ENCODE peak calls at places on chromosomes 5 and 9, in seven cellular contexts. One of them, this sample, is unnamed.

GRCh38 chr5:124980174-124980941 is 233.9 kb upstream of the ZNF608 start:
- DNase-seq in neuronal stem cell: peak; percentile 59
- DNase-seq in H9: peak; percentile 75
- DNase-seq in mesendoderm: peak; percentile 29
- DNase-seq in IMR-90: no peak
- DNase-seq in mesenchymal stem cell: peak; percentile 34
- DNase-seq in H1: peak; percentile 77
- DNase-seq in this sample: no peak

GRCh38 chr5:151070449-151070848 is 10.4 kb downstream of the TNIP1 start:
- DNase-seq in neuronal stem cell: no peak
- DNase-seq in H9: no peak
- DNase-seq in mesendoderm: no peak
- DNase-seq in IMR-90: peak; percentile 72
- DNase-seq in mesenchymal stem cell: peak; percentile 42
- DNase-seq in H1: no peak
- DNase-seq in this sample: no peak

GRCh38 chr5:145908206-145908945 is 28.0 kb upstream of the SH3RF2 start:
- DNase-seq in neuronal stem cell: no peak
- DNase-seq in H9: no peak
- DNase-seq in mesendoderm: peak; percentile 58
- DNase-seq in IMR-90: no peak
- DNase-seq in mesenchymal stem cell: no peak
- DNase-seq in H1: no peak
- DNase-seq in this sample: peak; percentile 9

GRCh38 chr9:75152416-75152815 is 64.1 kb downstream of the OSTF1 start:
- DNase-seq in neuronal stem cell: no peak
- DNase-seq in H9: no peak
- DNase-seq in mesendoderm: no peak
- DNase-seq in IMR-90: peak; percentile 57
- DNase-seq in mesenchymal stem cell: no peak
- DNase-seq in H1: no peak
- DNase-seq in this sample: no peak

GRCh38 chr5:78506296-78507049 is 142.1 kb downstream of the LHFPL2 start:
- DNase-seq in neuronal stem cell: no peak
- DNase-seq in H9: no peak
- DNase-seq in mesendoderm: peak; percentile 62
- DNase-seq in IMR-90: peak; percentile 39
- DNase-seq in mesenchymal stem cell: peak; percentile 37
- DNase-seq in H1: no peak
- DNase-seq in this sample: no peak

GRCh38 chr5:138544171-138545134 is 1.4 kb upstream of the ETF1 start:
- DNase-seq in neuronal stem cell: no peak
- DNase-seq in H9: no peak
- DNase-seq in mesendoderm: peak; percentile 41
- DNase-seq in IMR-90: peak; percentile 47
- DNase-seq in mesenchymal stem cell: peak; percentile 51
- DNase-seq in H1: no peak
- DNase-seq in this sample: no peak

GRCh38 chr5:59583810-59584562 is 309.5 kb downstream of the PDE4D start:
- DNase-seq in neuronal stem cell: no peak
- DNase-seq in H9: no peak
- DNase-seq in mesendoderm: no peak
- DNase-seq in IMR-90: no peak
- DNase-seq in mesenchymal stem cell: no peak
- DNase-seq in H1: no peak
- DNase-seq in this sample: no peak

GRCh38 chr5:23742701-23743100 is 235.3 kb downstream of the PRDM9 start:
- DNase-seq in neuronal stem cell: no peak
- DNase-seq in H9: no peak
- DNase-seq in mesendoderm: no peak
- DNase-seq in IMR-90: no peak
- DNase-seq in mesenchymal stem cell: no peak
- DNase-seq in H1: no peak
- DNase-seq in this sample: peak; percentile 4

GRCh38 chr9:98927724-98928123 is 16.0 kb upstream of the COL15A1 start:
- DNase-seq in neuronal stem cell: no peak
- DNase-seq in H9: no peak
- DNase-seq in mesendoderm: no peak
- DNase-seq in IMR-90: no peak
- DNase-seq in mesenchymal stem cell: no peak
- DNase-seq in H1: no peak
- DNase-seq in this sample: no peak

GRCh38 chr5:172647341-172648007 is 6.4 kb downstream of the NEURL1B start:
- DNase-seq in neuronal stem cell: no peak
- DNase-seq in H9: no peak
- DNase-seq in mesendoderm: no peak
- DNase-seq in IMR-90: no peak
- DNase-seq in mesenchymal stem cell: no peak
- DNase-seq in H1: no peak
- DNase-seq in this sample: no peak

GRCh38 chr9:3177921-3178320 is 334.0 kb upstream of the PUM3 start:
- DNase-seq in neuronal stem cell: no peak
- DNase-seq in H9: no peak
- DNase-seq in mesendoderm: no peak
- DNase-seq in IMR-90: no peak
- DNase-seq in mesenchymal stem cell: no peak
- DNase-seq in H1: no peak
- DNase-seq in this sample: peak; percentile 13

GRCh38 chr5:77138981-77139380 is 51.9 kb upstream of the ZBED3 start:
- DNase-seq in neuronal stem cell: no peak
- DNase-seq in H9: no peak
- DNase-seq in mesendoderm: peak; percentile 56
- DNase-seq in IMR-90: peak; percentile 10
- DNase-seq in mesenchymal stem cell: peak; percentile 26
- DNase-seq in H1: no peak
- DNase-seq in this sample: no peak

GRCh38 chr9:123640792-123641222 is 284.8 kb downstream of the CRB2 start:
- DNase-seq in neuronal stem cell: no peak
- DNase-seq in H9: no peak
- DNase-seq in mesendoderm: peak; percentile 78
- DNase-seq in IMR-90: no peak
- DNase-seq in mesenchymal stem cell: no peak
- DNase-seq in H1: no peak
- DNase-seq in this sample: no peak

GRCh38 chr5:143923634-143924265 is 111.8 kb downstream of the HMHB1 start:
- DNase-seq in neuronal stem cell: no peak
- DNase-seq in H9: no peak
- DNase-seq in mesendoderm: peak; percentile 26
- DNase-seq in IMR-90: peak; percentile 66
- DNase-seq in mesenchymal stem cell: peak; percentile 47
- DNase-seq in H1: no peak
- DNase-seq in this sample: peak; percentile 42

GRCh38 chr9:109793196-109793595 is 13.2 kb downstream of the PALM2AKAP2 start:
- DNase-seq in neuronal stem cell: no peak
- DNase-seq in H9: no peak
- DNase-seq in mesendoderm: no peak
- DNase-seq in IMR-90: peak; percentile 94
- DNase-seq in mesenchymal stem cell: peak; percentile 98
- DNase-seq in H1: no peak
- DNase-seq in this sample: no peak

GRCh38 chr5:178365501-178366440 is 133.2 kb upstream of the PHYKPL start:
- DNase-seq in neuronal stem cell: no peak
- DNase-seq in H9: no peak
- DNase-seq in mesendoderm: no peak
- DNase-seq in IMR-90: no peak
- DNase-seq in mesenchymal stem cell: no peak
- DNase-seq in H1: no peak
- DNase-seq in this sample: no peak

GRCh38 chr5:147831465-147831864 is at the start of gene SPINK1:
- DNase-seq in neuronal stem cell: no peak
- DNase-seq in H9: no peak
- DNase-seq in mesendoderm: no peak
- DNase-seq in IMR-90: no peak
- DNase-seq in mesenchymal stem cell: no peak
- DNase-seq in H1: no peak
- DNase-seq in this sample: no peak

GRCh38 chr5:6430418-6431028 is 18.1 kb upstream of the UBE2QL1 start:
- DNase-seq in neuronal stem cell: no peak
- DNase-seq in H9: no peak
- DNase-seq in mesendoderm: no peak
- DNase-seq in IMR-90: no peak
- DNase-seq in mesenchymal stem cell: no peak
- DNase-seq in H1: no peak
- DNase-seq in this sample: no peak

GRCh38 chr9:31608881-31609280 is 775.6 kb upstream of the ACO1 start:
- DNase-seq in neuronal stem cell: no peak
- DNase-seq in H9: no peak
- DNase-seq in mesendoderm: no peak
- DNase-seq in IMR-90: no peak
- DNase-seq in mesenchymal stem cell: no peak
- DNase-seq in H1: no peak
- DNase-seq in this sample: no peak

GRCh38 chr5:1544294-1545010 is 20.7 kb upstream of the LPCAT1 start:
- DNase-seq in neuronal stem cell: no peak
- DNase-seq in H9: no peak
- DNase-seq in mesendoderm: no peak
- DNase-seq in IMR-90: no peak
- DNase-seq in mesenchymal stem cell: no peak
- DNase-seq in H1: no peak
- DNase-seq in this sample: no peak

GRCh38 chr5:135491552-135492318 is 39.6 kb upstream of the TIFAB start:
- DNase-seq in neuronal stem cell: no peak
- DNase-seq in H9: peak; percentile 66
- DNase-seq in mesendoderm: peak; percentile 58
- DNase-seq in IMR-90: no peak
- DNase-seq in mesenchymal stem cell: no peak
- DNase-seq in H1: no peak
- DNase-seq in this sample: peak; percentile 69

GRCh38 chr9:38171538-38171884 is 102.5 kb upstream of the SHB start:
- DNase-seq in neuronal stem cell: no peak
- DNase-seq in H9: no peak
- DNase-seq in mesendoderm: no peak
- DNase-seq in IMR-90: no peak
- DNase-seq in mesenchymal stem cell: no peak
- DNase-seq in H1: no peak
- DNase-seq in this sample: no peak
- H2AK5ac ChIP-seq in neuronal stem cell: no peak overlapping the region
- H2AK5ac ChIP-seq in H9: no peak overlapping the region
- H2AK5ac ChIP-seq in mesendoderm: no peak overlapping the region
- H2AK5ac ChIP-seq in IMR-90: no peak overlapping the region
- H2AK5ac ChIP-seq in mesenchymal stem cell: no peak overlapping the region
- H2AK5ac ChIP-seq in H1: no peak overlapping the region
- H2AK5ac ChIP-seq in this sample: no peak overlapping the region

GRCh38 chr9:92313624-92314012 is 11.5 kb downstream of the NOL8 start:
- DNase-seq in neuronal stem cell: no peak
- DNase-seq in H9: no peak
- DNase-seq in mesendoderm: no peak
- DNase-seq in IMR-90: no peak
- DNase-seq in mesenchymal stem cell: no peak
- DNase-seq in H1: no peak
- DNase-seq in this sample: no peak
- H2AK5ac ChIP-seq in neuronal stem cell: no peak overlapping the region
- H2AK5ac ChIP-seq in H9: no peak overlapping the region
- H2AK5ac ChIP-seq in mesendoderm: no peak overlapping the region
- H2AK5ac ChIP-seq in IMR-90: no peak overlapping the region
- H2AK5ac ChIP-seq in mesenchymal stem cell: no peak overlapping the region
- H2AK5ac ChIP-seq in H1: no peak overlapping the region
- H2AK5ac ChIP-seq in this sample: no peak overlapping the region

GRCh38 chr9:130343445-130343918 is 77.9 kb downstream of the HMCN2 start:
- DNase-seq in neuronal stem cell: peak; percentile 60
- DNase-seq in H9: peak; percentile 79
- DNase-seq in mesendoderm: peak; percentile 46
- DNase-seq in IMR-90: no peak
- DNase-seq in mesenchymal stem cell: no peak
- DNase-seq in H1: no peak
- DNase-seq in this sample: peak; percentile 25

GRCh38 chr9:130344366-130344765 is 78.8 kb downstream of the HMCN2 start:
- DNase-seq in neuronal stem cell: no peak
- DNase-seq in H9: no peak
- DNase-seq in mesendoderm: no peak
- DNase-seq in IMR-90: no peak
- DNase-seq in mesenchymal stem cell: no peak
- DNase-seq in H1: no peak
- DNase-seq in this sample: no peak

GRCh38 chr9:130341128-130341527 is 75.6 kb downstream of the HMCN2 start:
- DNase-seq in neuronal stem cell: no peak
- DNase-seq in H9: no peak
- DNase-seq in mesendoderm: no peak
- DNase-seq in IMR-90: no peak
- DNase-seq in mesenchymal stem cell: no peak
- DNase-seq in H1: no peak
- DNase-seq in this sample: no peak

GRCh38 chr9:130341839-130342713 is 76.5 kb downstream of the HMCN2 start:
- DNase-seq in neuronal stem cell: no peak
- DNase-seq in H9: no peak
- DNase-seq in mesendoderm: no peak
- DNase-seq in IMR-90: no peak
- DNase-seq in mesenchymal stem cell: no peak
- DNase-seq in H1: no peak
- DNase-seq in this sample: no peak

DNA sequence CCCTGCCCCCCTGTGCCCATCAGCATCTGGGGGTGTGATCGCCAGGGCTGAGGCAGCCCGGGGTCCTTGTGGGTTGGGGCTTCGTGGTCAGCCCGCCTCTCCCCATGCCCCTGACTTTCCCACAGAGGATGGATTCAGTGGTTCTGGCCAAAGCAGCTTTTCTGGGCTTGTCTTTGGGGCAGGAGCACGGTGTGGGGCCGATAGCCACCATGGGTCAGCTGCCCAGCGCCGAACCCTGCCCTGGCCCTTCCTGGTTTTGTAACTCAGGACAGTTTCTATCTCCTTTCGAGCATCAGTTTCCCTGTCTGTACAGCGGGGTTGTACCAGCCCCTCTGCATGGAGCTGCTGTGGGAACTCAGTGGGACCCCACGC is 77.1 kb downstream of the HMCN2 start:
- DNase-seq in neuronal stem cell: no peak
- DNase-seq in H9: no peak
- DNase-seq in mesendoderm: no peak
- DNase-seq in IMR-90: no peak
- DNase-seq in mesenchymal stem cell: no peak
- DNase-seq in H1: no peak
- DNase-seq in this sample: no peak
- H2AK5ac ChIP-seq in neuronal stem cell: peak overlapping the region; percentile 83
- H2AK5ac ChIP-seq in H9: no peak overlapping the region
- H2AK5ac ChIP-seq in mesendoderm: no peak overlapping the region
- H2AK5ac ChIP-seq in IMR-90: no peak overlapping the region
- H2AK5ac ChIP-seq in mesenchymal stem cell: no peak overlapping the region
- H2AK5ac ChIP-seq in H1: no peak overlapping the region
- H2AK5ac ChIP-seq in this sample: no peak overlapping the region

GRCh38 chr9:88643931-88644330 is 109.0 kb downstream of the NXNL2 start:
- DNase-seq in neuronal stem cell: no peak
- DNase-seq in H9: no peak
- DNase-seq in mesendoderm: no peak
- DNase-seq in IMR-90: no peak
- DNase-seq in mesenchymal stem cell: peak; percentile 36
- DNase-seq in H1: no peak
- DNase-seq in this sample: no peak

GRCh38 chr9:88642333-88642732 is 107.4 kb downstream of the NXNL2 start:
- DNase-seq in neuronal stem cell: no peak
- DNase-seq in H9: no peak
- DNase-seq in mesendoderm: no peak
- DNase-seq in IMR-90: no peak
- DNase-seq in mesenchymal stem cell: no peak
- DNase-seq in H1: no peak
- DNase-seq in this sample: no peak

GRCh38 chr9:88645869-88646204 is 110.9 kb downstream of the NXNL2 start:
- DNase-seq in neuronal stem cell: no peak
- DNase-seq in H9: no peak
- DNase-seq in mesendoderm: no peak
- DNase-seq in IMR-90: no peak
- DNase-seq in mesenchymal stem cell: no peak
- DNase-seq in H1: no peak
- DNase-seq in this sample: no peak

GRCh38 chr9:88645172-88645868 is 110.3 kb downstream of the NXNL2 start:
- DNase-seq in neuronal stem cell: no peak
- DNase-seq in H9: no peak
- DNase-seq in mesendoderm: no peak
- DNase-seq in IMR-90: peak; percentile 45
- DNase-seq in mesenchymal stem cell: peak; percentile 46
- DNase-seq in H1: no peak
- DNase-seq in this sample: no peak

GRCh38 chr9:88646539-88646938 is 111.6 kb downstream of the NXNL2 start:
- DNase-seq in neuronal stem cell: no peak
- DNase-seq in H9: no peak
- DNase-seq in mesendoderm: no peak
- DNase-seq in IMR-90: no peak
- DNase-seq in mesenchymal stem cell: no peak
- DNase-seq in H1: no peak
- DNase-seq in this sample: peak; percentile 72
- H2AK5ac ChIP-seq in neuronal stem cell: no peak overlapping the region
- H2AK5ac ChIP-seq in H9: no peak overlapping the region
- H2AK5ac ChIP-seq in mesendoderm: no peak overlapping the region
- H2AK5ac ChIP-seq in IMR-90: no peak overlapping the region
- H2AK5ac ChIP-seq in mesenchymal stem cell: no peak overlapping the region
- H2AK5ac ChIP-seq in H1: no peak overlapping the region
- H2AK5ac ChIP-seq in this sample: no peak overlapping the region